ENCODE peak calls at places on chromosomes 16 and 17, in four cellular contexts. U is effector CD4-positive, alpha-beta T cell; I is activated T-cell treated with anti-CD3 and anti-CD28 coated beads for 1 hour; H is transverse colon. C is an unnamed sample.

GRCh38 chr16:54342001-54342776 is 55.6 kb upstream of the IRX3 start:
- DNase-seq in U (no peak), H (no peak), I (no peak), C (no peak)

GRCh38 chr17:60305141-60305540 is 86.8 kb downstream of the USP32 start:
- DNase-seq in I (no peak), U (no peak), H (no peak), C (no peak)

GRCh38 chr17:5364156-5364555 is 55.3 kb downstream of the NUP88 start:
- DNase-seq in U (no peak), H (no peak), I (no peak), C (no peak)

GRCh38 chr17:43665387-43666101 is 3.8 kb upstream of the MEOX1 start:
- DNase-seq in H (no peak), I (no peak), U (no peak), C (no peak)

GRCh38 chr17:82907797-82908261 is 68.0 kb upstream of the ZNF750 start:
- DNase-seq in U (no peak), I (no peak), H (no peak), C (no peak)

GRCh38 chr17:63250830-63251229 is 195.3 kb downstream of the CYB561 start:
- DNase-seq in U (no peak), I (no peak), H (no peak), C (no peak)

GRCh38 chr17:61385869-61386245 is 13.8 kb upstream of the TBX2 start:
- DNase-seq in U (no peak), H (no peak), I (no peak), C (no peak)

GRCh38 chr16:85169333-85170065 is 57.2 kb upstream of the CIBAR2 start:
- DNase-seq in H (no peak), U (no peak), I (no peak), C (no peak)

GRCh38 chr17:57284583-57284982 is 28.3 kb downstream of the MSI2 start:
- DNase-seq in I (no peak), H (no peak), U (no peak), C (no peak)

GRCh38 chr17:42017866-42018200 is 594 bp upstream of the DNAJC7 start:
- DNase-seq in U (no peak), I (no peak), H (no peak), C (no peak)

GRCh38 chr16:57159447-57159846 is 26.4 kb downstream of the PSME3IP1 start:
- DNase-seq in H (no peak), I (no peak), U (no peak), C (no peak)

GRCh38 chr16:72921106-72921505 is 126.8 kb downstream of the ZFHX3 start:
- DNase-seq in U (no peak), I (no peak), H (no peak), C (no peak)

GRCh38 chr17:33267279-33267790 is 25.8 kb downstream of the ASIC2 start:
- DNase-seq in I (no peak), H (no peak), U (no peak), C (no peak)

GRCh38 chr17:70987867-70988340 is 818.6 kb downstream of the KCNJ2 start:
- DNase-seq in H (no peak), U (no peak), I (no peak), C (no peak)

GRCh38 chr16:10181196-10182162 is 749 bp downstream of the GRIN2A start:
- DNase-seq in I (no peak), U (no peak), H (peak; percentile 60), C (peak; percentile 51)

GRCh38 chr17:50290074-50290702 is 15.9 kb downstream of the TMEM92 start:
- DNase-seq in H (peak; percentile 64), U (no peak), I (no peak), C (no peak)

GRCh38 chr17:64115871-64116534 is 13.9 kb downstream of the ERN1 start:
- DNase-seq in H (no peak), U (no peak), I (no peak), C (no peak)

GRCh38 chr17:70084476-70084875 is 9.5 kb downstream of the KCNJ16 start:
- DNase-seq in U (no peak), I (no peak), H (no peak), C (no peak)

GRCh38 chr16:57645691-57646387 is 17.4 kb downstream of the ADGRG1 start:
- DNase-seq in U (no peak), H (no peak), I (no peak), C (no peak)

GRCh38 chr16:87628940-87629339 is 26.6 kb downstream of the JPH3 start:
- DNase-seq in U (no peak), I (no peak), H (no peak), C (peak; percentile 51)

GRCh38 chr17:82231562-82232321 is 2.9 kb downstream of the SLC16A3 start:
- DNase-seq in U (no peak), I (no peak), H (peak; percentile 83), C (no peak)

GRCh38 chr17:72123964-72124791 is 3.4 kb downstream of the SOX9 start:
- DNase-seq in I (no peak), H (peak; percentile 18), U (no peak), C (no peak)

GRCh38 chr17:5264930-5265329 is 17.2 kb upstream of the RABEP1 start:
- DNase-seq in I (no peak), U (no peak), H (no peak), C (no peak)

GRCh38 chr17:56031636-56032035 is 121.6 kb upstream of the ANKFN1 start:
- DNase-seq in U (no peak), I (no peak), H (no peak), C (no peak)

GRCh38 chr17:58337126-58337599 is 8.6 kb upstream of the TSPOAP1 start:
- DNase-seq in U (no peak), I (peak; percentile 59), H (peak; percentile 52), C (no peak)

GRCh38 chr17:60468371-60468770 is 46.1 kb downstream of the CHCT1 start:
- DNase-seq in H (no peak), U (no peak), I (no peak), C (no peak)

GRCh38 chr16:529012-529575 is 1.6 kb downstream of the CAPN15 start:
- DNase-seq in U (no peak), H (peak; percentile 47), I (no peak), C (no peak)

GRCh38 chr17:596287-596686 is 118.4 kb downstream of the VPS53 start:
- DNase-seq in U (no peak), H (no peak), I (no peak), C (no peak)

GRCh38 chr17:62657664-62658063 is 30.2 kb downstream of the MRC2 start:
- DNase-seq in U (no peak), I (no peak), H (no peak), C (no peak)

GRCh38 chr17:21686165-21687015 is 5.9 kb upstream of the KCNJ18 start:
- DNase-seq in H (no peak), U (no peak), I (no peak), C (no peak)

GRCh38 chr16:637081-638018 is 1.2 kb upstream of the METTL26 start:
- DNase-seq in U (peak; percentile 79), I (peak; percentile 86), H (peak; percentile 92), C (no peak)

GRCh38 chr17:71217769-71218168 is 903.1 kb upstream of the SOX9 start:
- DNase-seq in H (no peak), I (no peak), U (no peak), C (no peak)

GRCh38 chr16:1474047-1474446 is 781 bp downstream of the CLCN7 start:
- DNase-seq in U (no peak), I (no peak), H (no peak), C (no peak)

GRCh38 chr16:66342294-66342900 is 24.1 kb upstream of the CDH5 start:
- DNase-seq in I (peak; percentile 8), H (no peak), U (no peak), C (no peak)

GRCh38 chr17:3994221-3994576 is 30.0 kb upstream of the ATP2A3 start:
- DNase-seq in H (no peak), U (no peak), I (no peak), C (no peak)

GRCh38 chr17:17565471-17566365 is 25.8 kb downstream of the PEMT start:
- DNase-seq in H (no peak), U (no peak), I (no peak), C (peak; percentile 51)

GRCh38 chr17:69246726-69247375 is 18.2 kb upstream of the ABCA10 start:
- DNase-seq in I (no peak), H (no peak), U (no peak), C (no peak)

GRCh38 chr17:57834146-57834741 is 15.6 kb downstream of the MRPS23 start:
- DNase-seq in H (no peak), I (no peak), U (no peak), C (no peak)

C was measured in DMS79.